ENCODE peak calls at places on chromosomes 5 and 9, in six cellular contexts. One of them, this sample, is unnamed.

GRCh38 chr9:77475641-77476473 is 172.3 kb downstream of the GNA14 start:
- DNase-seq in MM.1S: peak
- DNase-seq in SK-N-SH: no peak
- DNase-seq in PC-3: no peak
- DNase-seq in HCT116: no peak
- DNase-seq in neural progenitor cell: no peak
- DNase-seq in this sample: peak

GRCh38 chr5:178437296-178438075 is 152.7 kb downstream of the COL23A1 start:
- DNase-seq in SK-N-SH: no peak
- DNase-seq in PC-3: no peak
- DNase-seq in MM.1S: no peak
- DNase-seq in HCT116: no peak
- DNase-seq in neural progenitor cell: no peak
- DNase-seq in this sample: no peak

GRCh38 chr9:81759680-81760215 is 70.4 kb upstream of the TLE1 start:
- DNase-seq in neural progenitor cell: no peak
- DNase-seq in MM.1S: no peak
- DNase-seq in SK-N-SH: peak
- DNase-seq in HCT116: peak
- DNase-seq in PC-3: peak
- DNase-seq in this sample: peak

GRCh38 chr9:134225816-134226215 is 61.5 kb upstream of the RNU6ATAC start:
- DNase-seq in PC-3: no peak
- DNase-seq in MM.1S: no peak
- DNase-seq in HCT116: no peak
- DNase-seq in neural progenitor cell: no peak
- DNase-seq in SK-N-SH: no peak
- DNase-seq in this sample: no peak

GRCh38 chr5:127810707-127811106 is 107.5 kb downstream of the CCDC192 start:
- DNase-seq in SK-N-SH: no peak
- DNase-seq in MM.1S: no peak
- DNase-seq in HCT116: no peak
- DNase-seq in neural progenitor cell: no peak
- DNase-seq in PC-3: no peak
- DNase-seq in this sample: no peak

GRCh38 chr9:99732715-99733114 is 89.0 kb upstream of the NR4A3 start:
- DNase-seq in neural progenitor cell: no peak
- DNase-seq in HCT116: no peak
- DNase-seq in SK-N-SH: no peak
- DNase-seq in MM.1S: no peak
- DNase-seq in PC-3: no peak
- DNase-seq in this sample: peak

GRCh38 chr9:124320062-124320973 is 62.6 kb downstream of the NEK6 start:
- DNase-seq in MM.1S: peak
- DNase-seq in SK-N-SH: peak
- DNase-seq in PC-3: peak
- DNase-seq in neural progenitor cell: peak
- DNase-seq in HCT116: peak
- DNase-seq in this sample: peak

GRCh38 chr5:100706796-100707195 is 171.6 kb downstream of the FAM174A start:
- DNase-seq in PC-3: peak
- DNase-seq in SK-N-SH: no peak
- DNase-seq in HCT116: no peak
- DNase-seq in neural progenitor cell: no peak
- DNase-seq in MM.1S: peak
- DNase-seq in this sample: peak

GRCh38 chr5:32222723-32223470 is 48.8 kb upstream of the GOLPH3 start:
- DNase-seq in PC-3: no peak
- DNase-seq in HCT116: no peak
- DNase-seq in SK-N-SH: no peak
- DNase-seq in neural progenitor cell: no peak
- DNase-seq in MM.1S: no peak
- DNase-seq in this sample: no peak

GRCh38 chr9:137029058-137029922 is 1.3 kb upstream of the ABCA2 start:
- DNase-seq in HCT116: no peak
- DNase-seq in neural progenitor cell: peak
- DNase-seq in PC-3: peak
- DNase-seq in MM.1S: peak
- DNase-seq in SK-N-SH: peak
- DNase-seq in this sample: peak

GRCh38 chr9:114902773-114903589 is 27.4 kb downstream of the TNFSF8 start:
- DNase-seq in MM.1S: peak
- DNase-seq in HCT116: no peak
- DNase-seq in neural progenitor cell: no peak
- DNase-seq in PC-3: peak
- DNase-seq in SK-N-SH: no peak
- DNase-seq in this sample: peak

GRCh38 chr5:81779935-81780266 is 29.0 kb upstream of the SSBP2 start:
- DNase-seq in MM.1S: no peak
- DNase-seq in neural progenitor cell: no peak
- DNase-seq in PC-3: no peak
- DNase-seq in HCT116: no peak
- DNase-seq in SK-N-SH: no peak
- DNase-seq in this sample: peak
- H3K9ac ChIP-seq in MM.1S: no peak
- H3K9ac ChIP-seq in neural progenitor cell: no peak
- H3K9ac ChIP-seq in PC-3: no peak
- H3K9ac ChIP-seq in HCT116: no peak
- H3K9ac ChIP-seq in SK-N-SH: no peak
- H3K9ac ChIP-seq in this sample: peak

GRCh38 chr9:119218293-119218692 is 150.9 kb downstream of the BRINP1 start:
- DNase-seq in neural progenitor cell: no peak
- DNase-seq in MM.1S: no peak
- DNase-seq in PC-3: no peak
- DNase-seq in HCT116: no peak
- DNase-seq in SK-N-SH: no peak
- DNase-seq in this sample: no peak

GRCh38 chr9:119221281-119221680 is 148.0 kb downstream of the BRINP1 start:
- DNase-seq in PC-3: no peak
- DNase-seq in SK-N-SH: no peak
- DNase-seq in HCT116: no peak
- DNase-seq in MM.1S: no peak
- DNase-seq in neural progenitor cell: no peak
- DNase-seq in this sample: peak

GRCh38 chr9:119215651-119216050 is 153.6 kb downstream of the BRINP1 start:
- DNase-seq in HCT116: no peak
- DNase-seq in MM.1S: no peak
- DNase-seq in neural progenitor cell: no peak
- DNase-seq in PC-3: no peak
- DNase-seq in SK-N-SH: no peak
- DNase-seq in this sample: no peak

GRCh38 chr9:119216891-119217290 is 152.3 kb downstream of the BRINP1 start:
- DNase-seq in MM.1S: no peak
- DNase-seq in PC-3: no peak
- DNase-seq in SK-N-SH: no peak
- DNase-seq in neural progenitor cell: no peak
- DNase-seq in HCT116: no peak
- DNase-seq in this sample: peak
- H2AFZ ChIP-seq in MM.1S: no peak
- H2AFZ ChIP-seq in PC-3: no peak
- H2AFZ ChIP-seq in SK-N-SH: no peak
- H2AFZ ChIP-seq in neural progenitor cell: no peak
- H2AFZ ChIP-seq in HCT116: no peak
- H2AFZ ChIP-seq in this sample: peak

GRCh38 chr9:89436963-89437625 is 60.8 kb downstream of the SEMA4D start:
- DNase-seq in MM.1S: peak
- DNase-seq in HCT116: no peak
- DNase-seq in neural progenitor cell: no peak
- DNase-seq in SK-N-SH: no peak
- DNase-seq in PC-3: no peak
- DNase-seq in this sample: no peak
- TF ChIP-seq EZH2phosphoT487 in MM.1S: no peak
- TF ChIP-seq EZH2phosphoT487 in HCT116: no peak
- TF ChIP-seq EZH2phosphoT487 in neural progenitor cell: no peak
- TF ChIP-seq EZH2phosphoT487 in SK-N-SH: no peak
- TF ChIP-seq EZH2phosphoT487 in PC-3: no peak
- TF ChIP-seq EZH2phosphoT487 in this sample: no peak

GRCh38 chr5:139711067-139711851 is 63.1 kb downstream of the CXXC5 start:
- DNase-seq in SK-N-SH: peak
- DNase-seq in MM.1S: peak
- DNase-seq in PC-3: peak
- DNase-seq in HCT116: no peak
- DNase-seq in neural progenitor cell: peak
- DNase-seq in this sample: peak

GRCh38 chr5:139708434-139708849 is 60.3 kb downstream of the CXXC5 start:
- DNase-seq in HCT116: no peak
- DNase-seq in SK-N-SH: no peak
- DNase-seq in PC-3: no peak
- DNase-seq in MM.1S: no peak
- DNase-seq in neural progenitor cell: peak
- DNase-seq in this sample: no peak

GRCh38 chr5:139708877-139709586 is 60.9 kb downstream of the CXXC5 start:
- DNase-seq in SK-N-SH: peak
- DNase-seq in MM.1S: no peak
- DNase-seq in PC-3: no peak
- DNase-seq in neural progenitor cell: peak
- DNase-seq in HCT116: no peak
- DNase-seq in this sample: peak

GRCh38 chr5:139710370-139711066 is 62.4 kb downstream of the CXXC5 start:
- DNase-seq in PC-3: no peak
- DNase-seq in HCT116: no peak
- DNase-seq in SK-N-SH: peak
- DNase-seq in neural progenitor cell: peak
- DNase-seq in MM.1S: peak
- DNase-seq in this sample: peak

GRCh38 chr5:139709587-139710369 is 61.6 kb downstream of the CXXC5 start:
- DNase-seq in PC-3: no peak
- DNase-seq in SK-N-SH: peak
- DNase-seq in MM.1S: no peak
- DNase-seq in HCT116: no peak
- DNase-seq in neural progenitor cell: no peak
- DNase-seq in this sample: no peak
- H3K9ac ChIP-seq in PC-3: no peak
- H3K9ac ChIP-seq in SK-N-SH: peak
- H3K9ac ChIP-seq in MM.1S: no peak
- H3K9ac ChIP-seq in HCT116: peak
- H3K9ac ChIP-seq in neural progenitor cell: no peak
- H3K9ac ChIP-seq in this sample: peak

DNA sequence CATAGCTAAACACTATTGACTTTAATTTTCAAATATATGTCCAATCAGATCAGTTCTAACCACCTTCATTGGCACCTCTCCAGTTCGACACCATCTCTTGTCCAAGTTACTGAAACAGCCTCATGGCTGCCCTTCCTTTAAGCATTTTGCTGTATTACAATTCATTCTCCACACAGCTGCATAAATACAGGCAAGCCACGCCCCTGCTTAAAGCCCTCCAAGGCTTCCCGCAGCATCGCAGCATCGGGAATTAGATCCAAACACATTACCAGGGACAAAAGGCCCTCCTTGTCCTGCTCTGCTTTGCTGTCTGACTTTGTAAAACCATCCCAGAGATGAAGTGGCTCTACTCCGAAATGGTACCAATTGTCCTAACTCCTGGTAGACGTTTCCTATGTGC is 75.1 kb upstream of the RAI14 start:
- DNase-seq in PC-3: no peak
- DNase-seq in neural progenitor cell: peak
- DNase-seq in HCT116: no peak
- DNase-seq in SK-N-SH: no peak
- DNase-seq in MM.1S: no peak
- DNase-seq in this sample: no peak
- H2AFZ ChIP-seq in PC-3: no peak
- H2AFZ ChIP-seq in neural progenitor cell: no peak
- H2AFZ ChIP-seq in HCT116: no peak
- H2AFZ ChIP-seq in SK-N-SH: no peak
- H2AFZ ChIP-seq in MM.1S: no peak
- H2AFZ ChIP-seq in this sample: no peak

DNA sequence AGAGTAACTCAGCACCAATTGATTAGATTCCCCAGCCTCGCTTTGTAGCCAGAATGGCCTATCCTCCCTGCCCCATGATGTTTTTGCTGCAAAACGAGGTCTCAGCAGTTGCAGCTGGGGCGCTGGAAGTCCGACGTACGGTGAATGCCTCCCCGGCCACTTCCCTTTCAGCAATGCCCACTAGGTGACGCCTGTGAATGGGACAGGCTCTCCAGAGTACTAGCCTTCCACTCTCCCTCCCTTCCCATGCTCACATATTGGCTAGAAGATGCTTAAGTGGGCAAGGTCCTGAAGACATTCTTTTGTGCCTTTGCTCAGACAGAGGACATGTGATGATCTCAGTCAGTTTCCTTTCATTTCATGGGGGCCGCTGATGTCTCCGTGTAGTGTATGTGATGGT is 50.8 kb downstream of the DMRT2 start:
- DNase-seq in HCT116: no peak
- DNase-seq in SK-N-SH: peak
- DNase-seq in MM.1S: peak
- DNase-seq in PC-3: peak
- DNase-seq in neural progenitor cell: no peak
- DNase-seq in this sample: peak
- TF ChIP-seq EZH2phosphoT487 in HCT116: no peak
- TF ChIP-seq EZH2phosphoT487 in SK-N-SH: no peak
- TF ChIP-seq EZH2phosphoT487 in MM.1S: no peak
- TF ChIP-seq EZH2phosphoT487 in PC-3: no peak
- TF ChIP-seq EZH2phosphoT487 in neural progenitor cell: no peak
- TF ChIP-seq EZH2phosphoT487 in this sample: no peak

DNA sequence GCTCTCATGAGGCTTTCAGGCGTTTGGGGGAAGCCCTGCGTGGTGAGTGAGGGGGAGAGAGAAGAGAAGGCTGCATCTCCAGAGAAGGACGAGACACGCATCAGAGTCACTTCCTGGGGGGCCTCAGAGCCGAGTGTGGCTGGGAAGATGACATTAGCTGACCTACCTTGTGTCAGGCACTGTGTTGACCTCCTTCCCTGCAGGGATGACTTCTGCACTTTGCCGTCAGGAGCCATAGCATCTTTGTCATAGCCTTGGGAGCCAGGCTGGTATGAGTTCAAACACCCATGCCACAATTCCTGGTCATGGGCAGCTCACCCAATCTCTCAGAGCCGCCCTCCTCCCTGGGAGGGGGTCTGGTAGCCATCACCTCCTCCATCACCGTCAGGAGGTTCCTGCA is 17.3 kb downstream of the NEURL1B start:
- DNase-seq in SK-N-SH: no peak
- DNase-seq in PC-3: no peak
- DNase-seq in neural progenitor cell: no peak
- DNase-seq in MM.1S: no peak
- DNase-seq in HCT116: no peak
- DNase-seq in this sample: no peak
- H3K9ac ChIP-seq in SK-N-SH: no peak
- H3K9ac ChIP-seq in PC-3: no peak
- H3K9ac ChIP-seq in neural progenitor cell: no peak
- H3K9ac ChIP-seq in MM.1S: no peak
- H3K9ac ChIP-seq in HCT116: no peak
- H3K9ac ChIP-seq in this sample: no peak

GRCh38 chr9:85166808-85167545 is 497.4 kb downstream of the NTRK2 start:
- DNase-seq in MM.1S: no peak
- DNase-seq in HCT116: no peak
- DNase-seq in neural progenitor cell: no peak
- DNase-seq in SK-N-SH: no peak
- DNase-seq in PC-3: no peak
- DNase-seq in this sample: no peak

GRCh38 chr9:85173967-85174366 is 504.4 kb downstream of the NTRK2 start:
- DNase-seq in MM.1S: no peak
- DNase-seq in SK-N-SH: no peak
- DNase-seq in neural progenitor cell: no peak
- DNase-seq in PC-3: no peak
- DNase-seq in HCT116: no peak
- DNase-seq in this sample: no peak

GRCh38 chr9:85171163-85171562 is 501.6 kb downstream of the NTRK2 start:
- DNase-seq in neural progenitor cell: no peak
- DNase-seq in PC-3: no peak
- DNase-seq in MM.1S: no peak
- DNase-seq in SK-N-SH: no peak
- DNase-seq in HCT116: no peak
- DNase-seq in this sample: no peak

GRCh38 chr9:85172001-85172978 is 502.8 kb downstream of the NTRK2 start:
- DNase-seq in SK-N-SH: no peak
- DNase-seq in neural progenitor cell: no peak
- DNase-seq in MM.1S: no peak
- DNase-seq in HCT116: no peak
- DNase-seq in PC-3: no peak
- DNase-seq in this sample: peak
- H2AFZ ChIP-seq in SK-N-SH: no peak
- H2AFZ ChIP-seq in neural progenitor cell: no peak
- H2AFZ ChIP-seq in MM.1S: no peak
- H2AFZ ChIP-seq in HCT116: no peak
- H2AFZ ChIP-seq in PC-3: no peak
- H2AFZ ChIP-seq in this sample: no peak

This sample was measured in GM23248.